ENCODE peak calls at places on chromosomes 5 and 9, in five cellular contexts. Z is aorta; P is MG63; F is CD8-positive, alpha-beta memory T cell; M is dorsolateral prefrontal cortex. W is an unnamed sample. For H3K27me3, the result is how much of the 10 kb centered on the place peaks cover.

GRCh38 chr9:122015165-122015821 is 77.8 kb downstream of the TTLL11 start:
- DNase-seq in M (no peak), F (no peak), Z (no peak), P (no peak), W (no peak)

GRCh38 chr5:65482727-65483473 is 1.2 kb upstream of the ADAMTS6 start:
- DNase-seq in F (peak), Z (no peak), P (peak), M (no peak), W (peak)

GRCh38 chr5:39713224-39713911 is 288.6 kb upstream of the DAB2 start:
- DNase-seq in Z (no peak), M (no peak), P (peak), F (no peak), W (no peak)

GRCh38 chr5:170740586-170741205 is 42.8 kb upstream of the GABRP start:
- DNase-seq in Z (no peak), F (no peak), M (no peak), P (no peak), W (no peak)

GRCh38 chr9:78130004-78130403 is 98.4 kb upstream of the GNAQ start:
- DNase-seq in Z (peak), M (peak), P (peak), F (no peak), W (no peak)

GRCh38 chr5:145473032-145473642 is 362.0 kb downstream of the PRELID2 start:
- DNase-seq in Z (no peak), P (no peak), M (no peak), F (no peak), W (no peak)

GRCh38 chr5:142506046-142506445 is 179.8 kb downstream of the FGF1 start:
- DNase-seq in P (no peak), M (no peak), F (no peak), Z (no peak), W (no peak)

GRCh38 chr5:150258126-150258525 is 31.4 kb downstream of the CAMK2A start:
- DNase-seq in M (peak), Z (no peak), F (no peak), P (no peak), W (no peak)

GRCh38 chr5:31823477-31823876 is 184.5 kb downstream of the PDZD2 start:
- DNase-seq in M (no peak), F (no peak), P (no peak), Z (no peak), W (no peak)

GRCh38 chr9:99905833-99906402 is 536 bp upstream of the STX17 start:
- DNase-seq in Z (no peak), F (no peak), P (no peak), M (no peak), W (peak)

GRCh38 chr5:173594061-173594460 is 22.4 kb downstream of the BOD1 start:
- DNase-seq in F (no peak), Z (no peak), M (no peak), P (no peak), W (no peak)

GRCh38 chr5:54526604-54527359 is 9.2 kb downstream of the SNX18 start:
- DNase-seq in P (no peak), F (no peak), Z (no peak), M (no peak), W (no peak)

GRCh38 chr9:19162956-19163355 is 35.7 kb upstream of the PLIN2 start:
- DNase-seq in Z (peak), P (peak), F (no peak), M (no peak), W (no peak)

GRCh38 chr9:134395002-134395517 is 68.8 kb downstream of the RXRA start:
- DNase-seq in F (no peak), P (no peak), Z (no peak), M (no peak), W (no peak)

GRCh38 chr9:134396258-134396742 is 70.0 kb downstream of the RXRA start:
- DNase-seq in F (peak), P (no peak), M (no peak), Z (no peak), W (peak)

GRCh38 chr9:134393582-134394280 is 67.5 kb downstream of the RXRA start:
- DNase-seq in M (no peak), P (no peak), Z (no peak), F (peak), W (no peak)

GRCh38 chr9:134396825-134397224 is 70.6 kb downstream of the RXRA start:
- DNase-seq in M (no peak), Z (peak), P (no peak), F (peak), W (no peak)

DNA sequence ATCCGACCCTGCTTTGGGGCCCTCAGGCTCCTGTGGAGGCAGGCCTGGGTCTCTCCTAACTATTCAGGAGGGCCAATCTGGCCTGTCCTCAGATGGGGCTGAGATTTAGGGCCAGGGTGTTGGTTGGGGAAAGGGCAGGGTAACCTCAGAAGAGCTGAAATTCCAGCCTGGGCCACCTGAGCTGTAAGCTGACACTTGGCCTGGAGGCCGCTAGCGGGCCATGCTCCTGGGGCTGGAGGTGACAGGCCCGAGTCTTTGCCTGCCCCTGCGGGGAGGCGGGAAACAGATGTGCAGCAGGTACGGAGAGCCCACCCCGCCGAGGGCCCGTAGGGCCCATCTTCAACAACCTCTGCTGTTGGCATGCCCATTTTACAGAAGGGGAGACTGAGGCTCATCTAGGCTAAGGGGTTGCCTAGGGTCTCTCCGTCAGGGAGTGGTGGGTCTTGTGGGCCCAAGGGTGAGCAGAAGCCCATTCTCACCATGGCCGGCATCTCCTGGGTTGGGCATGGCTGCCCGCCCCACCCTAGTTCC is 69.5 kb downstream of the RXRA start:
- DNase-seq in F (no peak), P (no peak), Z (no peak), M (no peak), W (no peak)
- H3K4me3 ChIP-seq in F (peak), P (no peak), Z (no peak), M (no peak), W (no peak)

GRCh38 chr5:81393430-81393782 is 528 bp downstream of the ACOT12 start:
- DNase-seq in P (no peak), F (no peak), Z (no peak), M (no peak), W (no peak)
- H3K27me3 ChIP-seq in P (under half), F (under half), Z (under half), M (half or more), W (under half)

DNA sequence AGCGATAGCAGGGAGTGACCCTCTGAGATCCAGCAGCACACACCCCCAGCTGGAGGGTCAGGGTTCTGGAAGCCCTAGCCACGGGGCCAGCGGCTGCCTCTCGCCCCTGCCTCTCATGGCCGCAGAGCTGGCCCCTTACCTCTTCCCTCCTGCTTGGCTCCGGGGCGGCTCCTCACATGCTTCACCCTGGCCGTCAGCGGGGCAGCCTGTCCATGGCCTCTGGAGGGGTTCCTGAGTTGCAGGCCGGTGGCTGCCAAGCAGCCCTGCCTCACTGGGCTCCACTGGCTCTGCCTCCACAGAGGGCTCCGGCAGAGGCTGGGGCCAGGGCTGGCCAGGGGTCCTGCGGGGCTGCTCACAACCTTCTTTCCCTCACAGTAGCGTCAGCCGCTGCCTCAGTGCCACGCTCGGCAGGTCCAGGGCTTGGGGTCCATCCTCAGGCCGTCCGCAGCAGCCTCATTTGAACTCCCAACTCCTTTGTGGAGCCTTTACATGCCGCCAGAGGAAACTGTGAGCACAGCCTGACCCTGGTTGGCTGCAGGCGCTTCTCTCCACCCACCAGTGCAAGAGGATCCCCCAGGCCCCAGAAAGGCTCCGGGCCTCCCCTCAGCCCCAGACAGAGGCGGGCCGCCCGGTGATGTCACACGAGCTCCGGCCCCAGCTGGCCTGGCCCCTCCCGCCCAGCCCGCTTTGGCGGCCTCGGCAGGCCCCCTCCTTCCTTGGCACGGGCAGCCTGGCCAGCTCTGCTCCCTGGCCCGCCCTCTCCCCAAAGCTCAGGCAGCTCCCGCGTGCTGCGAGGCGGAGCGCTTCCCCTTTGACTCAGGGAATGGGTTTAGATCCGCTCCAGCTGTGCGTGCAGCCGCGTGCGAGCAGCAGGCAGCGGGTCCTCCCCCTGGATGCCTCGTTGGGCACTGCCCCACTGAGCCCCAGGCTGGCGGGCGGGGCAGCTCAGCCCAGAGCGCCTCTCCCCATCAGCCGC is at the start of gene ANGPTL2:
- DNase-seq in F (no peak), M (peak), P (peak), Z (peak), W (peak)
- H3K4me3 ChIP-seq in F (no peak), M (peak), P (peak), Z (peak), W (no peak)

GRCh38 chr5:35269006-35269405 is 38.7 kb upstream of the PRLR start:
- DNase-seq in P (no peak), M (no peak), F (no peak), Z (no peak), W (peak)
- H3K27me3 ChIP-seq in P (under half), M (under half), F (under half), Z (under half), W (under half)